ENCODE peak calls at places on chromosomes 3 and 15, in nine cellular contexts. X, T, K, O, D, F, Y, C and N are unnamed samples.

GRCh38 chr15:85649372-85649771 is 145.4 kb downstream of the KLHL25 start:
- DNase-seq in X (peak; percentile 13), K (no peak), C (no peak), Y (no peak), D (no peak), F (peak; percentile 1), T (peak; percentile 78), O (no peak), N (no peak)

GRCh38 chr3:165521131-165521871 is 315.9 kb downstream of the BCHE start:
- DNase-seq in X (peak; percentile 45), C (peak; percentile 94), Y (no peak), F (no peak), O (no peak), D (no peak), K (no peak), T (peak; percentile 53), N (no peak)

GRCh38 chr15:81940467-81941451 is 105.1 kb downstream of the MEX3B start:
- DNase-seq in Y (no peak), O (no peak), F (no peak), T (peak; percentile 82), X (no peak), D (no peak), C (no peak), K (no peak), N (no peak)

GRCh38 chr15:45618813-45619212 is 16.0 kb upstream of the SQOR start:
- DNase-seq in D (no peak), T (no peak), K (peak; percentile 28), F (no peak), X (no peak), O (no peak), Y (no peak), C (no peak), N (no peak)

GRCh38 chr3:112687214-112687613 is 46.3 kb upstream of the CCDC80 start:
- DNase-seq in K (no peak), D (no peak), Y (no peak), F (no peak), X (no peak), C (no peak), O (no peak), T (no peak), N (no peak)

GRCh38 chr3:8445861-8446260 is 55.8 kb upstream of the LMCD1 start:
- DNase-seq in T (peak; percentile 94), X (no peak), D (no peak), Y (no peak), F (no peak), O (no peak), K (no peak), C (no peak), N (no peak)

GRCh38 chr15:90231028-90232017 is 2.4 kb downstream of the CIB1 start:
- DNase-seq in Y (peak; percentile 54), O (no peak), F (no peak), C (no peak), D (no peak), T (no peak), X (no peak), K (peak; percentile 66), N (peak; percentile 77)

GRCh38 chr15:68652141-68652540 is 73.3 kb downstream of the CORO2B start:
- DNase-seq in O (peak; percentile 41), F (no peak), C (no peak), T (peak; percentile 80), K (no peak), X (no peak), D (peak; percentile 84), Y (no peak), N (no peak)

GRCh38 chr3:100993309-100993708 is at the start of gene ABI3BP:
- DNase-seq in Y (no peak), O (peak; percentile 63), K (peak; percentile 3), C (no peak), X (peak; percentile 23), F (no peak), T (peak; percentile 37), D (no peak), N (no peak)